ENCODE peak calls at places on chromosomes 11 and 22, in four cellular contexts. R is stimulated activated naive B cell treated with anti-CD40 and anti-IgM and Interleukin-4, amounts not matched to agents 10 μg/mL and 1 μg/mL and 100 μg/mL, for 72 hours; A is WTC11; X is lower leg skin. K is an unnamed sample.

GRCh38 chr22:50340157-50340879 is 2.8 kb upstream of the PPP6R2 start:
- DNase-seq in R (no peak), A (no peak), X (no peak), K (peak; percentile 55)

GRCh38 chr11:32312865-32313403 is 122.4 kb downstream of the WT1 start:
- DNase-seq in R (no peak), A (peak; percentile 39), X (no peak), K (peak; percentile 46)

GRCh38 chr11:927871-928270 is 2.2 kb downstream of the AP2A2 start:
- DNase-seq in R (no peak), A (no peak), X (no peak), K (no peak)

GRCh38 chr11:110497204-110497987 is 67.6 kb downstream of the FDX1 start:
- DNase-seq in R (no peak), A (no peak), X (peak; percentile 36), K (no peak)

GRCh38 chr11:45216031-45216430 is 69.6 kb downstream of the PRDM11 start:
- DNase-seq in R (no peak), A (no peak), X (no peak), K (no peak)

GRCh38 chr22:39556970-39557811 is 13.4 kb upstream of the CACNA1I start:
- DNase-seq in R (no peak), A (no peak), X (no peak), K (peak; percentile 53)

GRCh38 chr11:96001037-96001436 is 77.1 kb upstream of the MTMR2 start:
- DNase-seq in R (no peak), A (no peak), X (peak; percentile 87), K (no peak)

GRCh38 chr11:30855383-30856006 is 269.3 kb upstream of the MPPED2 start:
- DNase-seq in R (no peak), A (no peak), X (no peak), K (no peak)

GRCh38 chr11:61969838-61970452 is 2.5 kb upstream of the FTH1 start:
- DNase-seq in R (no peak), A (no peak), X (no peak), K (no peak)

GRCh38 chr11:20511982-20512381 is 87.4 kb upstream of the SLC6A5 start:
- DNase-seq in R (no peak), A (no peak), X (no peak), K (no peak)

GRCh38 chr11:73288873-73289707 is 17.0 kb downstream of the P2RY6 start:
- DNase-seq in R (peak; percentile 93), A (peak; percentile 85), X (peak; percentile 53), K (peak; percentile 90)

GRCh38 chr11:57458060-57458409 is 2.3 kb upstream of the RTN4RL2 start:
- DNase-seq in R (no peak), A (peak; percentile 61), X (no peak), K (no peak)